ENCODE peak calls at places on chromosomes 4 and X, in eight cellular contexts. F, U, W, R, J, O, E and Z are unnamed samples. For H3K9me3, the result is how much of the 10 kb centered on the place peaks cover.

GRCh38 chrX:1589356-1590130 is 1.9 kb upstream of the AKAP17A start:
- DNase-seq in F (no peak), U (no peak), W (no peak), R (no peak), J (no peak), O (no peak), E (no peak), Z (no peak)

GRCh38 chr4:185966997-185967775 is 101.8 kb upstream of the TLR3 start:
- DNase-seq in F (no peak), U (no peak), W (no peak), R (no peak), J (no peak), O (no peak), E (no peak), Z (no peak)

GRCh38 chrX:65688403-65688881 is 21.0 kb downstream of the MSN start:
- DNase-seq in F (no peak), U (peak), W (no peak), R (no peak), J (peak), O (no peak), E (no peak), Z (no peak)

GRCh38 chr4:46648088-46648744 is 258.3 kb upstream of the GABRA2 start:
- DNase-seq in F (no peak), U (peak), W (peak), R (no peak), J (peak), O (no peak), E (peak), Z (no peak)

GRCh38 chrX:68177542-68177941 is 255.8 kb downstream of the OPHN1 start:
- DNase-seq in F (no peak), U (peak), W (no peak), R (no peak), J (peak), O (no peak), E (no peak), Z (no peak)

GRCh38 chr4:149047368-149047767 is 605.2 kb upstream of the NR3C2 start:
- DNase-seq in F (no peak), U (no peak), W (no peak), R (no peak), J (peak), O (no peak), E (no peak), Z (no peak)

GRCh38 chr4:89834486-89835209 is 2.3 kb downstream of the SNCA start:
- DNase-seq in F (no peak), U (no peak), W (no peak), R (no peak), J (no peak), O (no peak), E (no peak), Z (no peak)

GRCh38 chr4:116866116-116866515 is 219.3 kb downstream of the TRAM1L1 start:
- DNase-seq in F (no peak), U (no peak), W (no peak), R (no peak), J (no peak), O (no peak), E (no peak), Z (no peak)

GRCh38 chr4:156623376-156623775 is 348.2 kb downstream of the PDGFC start:
- DNase-seq in F (no peak), U (no peak), W (no peak), R (no peak), J (no peak), O (no peak), E (no peak), Z (no peak)

GRCh38 chr4:104524026-104524425 is 29.3 kb upstream of the CXXC4 start:
- DNase-seq in F (no peak), U (no peak), W (no peak), R (no peak), J (no peak), O (no peak), E (no peak), Z (no peak)

GRCh38 chr4:176534566-176534965 is 214.8 kb downstream of the SPCS3 start:
- DNase-seq in F (no peak), U (peak), W (no peak), R (no peak), J (peak), O (no peak), E (peak), Z (no peak)

GRCh38 chr4:177051473-177052060 is 258.1 kb upstream of the NEIL3 start:
- DNase-seq in F (no peak), U (peak), W (peak), R (no peak), J (peak), O (no peak), E (peak), Z (peak)

GRCh38 chr4:152456609-152457008 is 79.3 kb downstream of the FBXW7 start:
- DNase-seq in F (no peak), U (no peak), W (no peak), R (no peak), J (peak), O (no peak), E (no peak), Z (no peak)

GRCh38 chr4:124121511-124121934 is 591.0 kb downstream of the ANKRD50 start:
- DNase-seq in F (no peak), U (peak), W (no peak), R (no peak), J (peak), O (no peak), E (peak), Z (no peak)

GRCh38 chr4:28686618-28687017 is 1826.0 kb downstream of the STIM2 start:
- DNase-seq in F (no peak), U (peak), W (peak), R (no peak), J (peak), O (no peak), E (peak), Z (peak)

GRCh38 chr4:134320048-134320447 is 118.5 kb upstream of the PABPC4L start:
- DNase-seq in F (no peak), U (no peak), W (no peak), R (no peak), J (peak), O (no peak), E (no peak), Z (no peak)

GRCh38 chr4:74884282-74884681 is 48.6 kb upstream of the PARM1 start:
- DNase-seq in F (no peak), U (no peak), W (no peak), R (no peak), J (no peak), O (no peak), E (no peak), Z (no peak)

GRCh38 chrX:19792412-19792811 is 95.0 kb downstream of the SH3KBP1 start:
- DNase-seq in F (no peak), U (no peak), W (no peak), R (no peak), J (no peak), O (no peak), E (no peak), Z (no peak)

GRCh38 chr4:5782829-5783476 is 72.0 kb downstream of the EVC start:
- DNase-seq in F (no peak), U (no peak), W (no peak), R (no peak), J (no peak), O (no peak), E (no peak), Z (peak)

GRCh38 chrX:49071877-49072711 is 1.7 kb downstream of the PRAF2 start:
- DNase-seq in F (peak), U (peak), W (no peak), R (peak), J (peak), O (peak), E (no peak), Z (peak)

GRCh38 chrX:39196192-39197102 is 395.2 kb downstream of the MID1IP1 start:
- DNase-seq in F (no peak), U (peak), W (no peak), R (no peak), J (peak), O (no peak), E (no peak), Z (peak)

GRCh38 chrX:110410598-110410997 is 52.0 kb downstream of the RTL9 start:
- DNase-seq in F (no peak), U (no peak), W (no peak), R (no peak), J (no peak), O (no peak), E (no peak), Z (no peak)

GRCh38 chr4:124202106-124202505 is 510.4 kb downstream of the ANKRD50 start:
- DNase-seq in F (no peak), U (peak), W (no peak), R (no peak), J (peak), O (no peak), E (no peak), Z (peak)

GRCh38 chrX:31038585-31039326 is 33.1 kb downstream of the FTHL17 start:
- DNase-seq in F (no peak), U (peak), W (peak), R (no peak), J (peak), O (peak), E (peak), Z (peak)

GRCh38 chr4:65018313-65018712 is 609.1 kb upstream of the TECRL start:
- DNase-seq in F (no peak), U (no peak), W (no peak), R (no peak), J (no peak), O (no peak), E (no peak), Z (no peak)

GRCh38 chr4:4386296-4386735 is 586 bp upstream of the NSG1 start:
- DNase-seq in F (no peak), U (no peak), W (peak), R (no peak), J (no peak), O (peak), E (peak), Z (no peak)

GRCh38 chr4:111464251-111465045 is 680.8 kb upstream of the FAM241A start:
- DNase-seq in F (no peak), U (peak), W (no peak), R (no peak), J (no peak), O (no peak), E (no peak), Z (no peak)
- TF ChIP-seq CTCF in F (no peak), U (no peak), W (no peak), R (no peak), J (no peak), O (no peak), E (no peak), Z (no peak)

DNA sequence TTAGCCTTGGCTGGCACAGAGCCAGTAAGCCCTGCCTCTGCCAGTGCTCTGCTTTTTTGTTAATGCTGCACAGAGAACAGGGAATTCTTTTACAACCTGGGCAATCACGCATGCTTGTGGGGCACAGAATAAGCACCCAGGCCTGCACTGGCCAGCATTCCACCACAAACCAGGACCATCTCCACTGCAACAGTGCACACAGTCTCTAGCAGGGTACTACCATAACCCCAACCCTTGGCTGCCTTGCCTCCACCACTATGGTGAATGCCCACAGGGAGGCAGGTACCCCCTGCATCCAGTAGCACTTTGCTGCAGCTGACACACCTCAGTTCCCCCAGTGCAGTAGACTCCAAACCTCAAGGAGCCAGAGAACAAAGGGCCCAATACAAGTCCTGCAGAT is 19.2 kb upstream of the FAAH2 start:
- DNase-seq in F (no peak), U (no peak), W (no peak), R (no peak), J (no peak), O (no peak), E (no peak), Z (no peak)
- H3K9me3 ChIP-seq in F (under half), U (under half), W (under half), R (under half), J (under half), O (under half), E (under half), Z (under half)

GRCh38 chr4:153645183-153645582 is 38.9 kb upstream of the TLR2 start:
- DNase-seq in F (no peak), U (no peak), W (no peak), R (no peak), J (no peak), O (no peak), E (no peak), Z (no peak)
- TF ChIP-seq CTCF in F (no peak), U (peak), W (peak), R (peak), J (peak), O (no peak), E (no peak), Z (no peak)

GRCh38 chrX:81868979-81869378 is 667.1 kb downstream of the SH3BGRL start:
- DNase-seq in F (no peak), U (no peak), W (no peak), R (no peak), J (no peak), O (no peak), E (no peak), Z (no peak)
- H3K9me3 ChIP-seq in F (under half), U (under half), W (under half), R (under half), J (under half), O (under half), E (under half), Z (under half)

DNA sequence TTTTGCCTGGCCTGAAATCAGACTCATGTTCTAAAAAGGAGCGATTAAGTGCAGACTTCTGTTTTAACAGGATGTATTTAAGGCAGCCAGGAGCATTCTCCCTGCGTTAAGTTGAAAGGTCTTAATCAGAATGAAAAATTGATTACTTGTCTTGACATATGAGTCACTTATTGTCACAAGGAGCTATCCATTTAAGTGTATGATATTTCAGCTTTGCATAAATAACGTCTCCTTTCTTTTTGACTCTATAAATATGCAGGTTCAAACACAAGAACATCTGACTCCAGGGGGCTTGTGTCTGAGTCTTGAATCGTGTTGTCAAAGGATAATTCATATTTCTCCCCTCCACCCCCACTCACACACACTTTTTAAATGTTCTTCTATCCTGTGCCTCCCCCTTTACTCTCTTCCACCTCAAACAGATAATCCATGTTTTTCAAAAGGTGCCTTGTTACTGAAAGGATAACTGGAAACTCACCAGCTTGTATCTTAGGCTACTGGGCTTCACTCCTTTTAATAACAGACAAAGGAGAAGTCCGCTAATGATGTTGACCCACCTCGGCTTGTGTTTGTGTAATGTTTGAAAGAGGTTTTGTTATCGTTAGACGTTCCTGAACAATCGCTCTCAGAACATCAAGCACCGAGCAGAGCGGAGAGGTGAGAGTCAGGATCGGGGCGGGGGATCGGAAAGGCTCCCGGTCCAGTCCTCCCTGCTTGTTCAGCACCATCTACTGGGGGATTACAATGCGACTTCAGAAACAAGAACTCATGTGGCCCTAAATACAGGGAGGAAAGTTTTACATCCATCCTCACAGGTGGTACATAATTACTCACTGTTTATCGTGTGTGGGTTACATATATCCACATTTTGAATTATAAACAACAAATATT is 107.5 kb upstream of the RPL34 start:
- DNase-seq in F (no peak), U (peak), W (peak), R (peak), J (peak), O (no peak), E (peak), Z (peak)
- TF ChIP-seq CTCF in F (peak), U (peak), W (peak), R (no peak), J (peak), O (no peak), E (no peak), Z (peak)

GRCh38 chrX:102650903-102651241 is 411 bp upstream of the GPRASP1 start:
- DNase-seq in F (no peak), U (no peak), W (no peak), R (no peak), J (no peak), O (no peak), E (no peak), Z (no peak)

GRCh38 chrX:102651242-102651967 is at the start of gene GPRASP1:
- DNase-seq in F (peak), U (peak), W (peak), R (peak), J (peak), O (peak), E (no peak), Z (peak)

GRCh38 chrX:102654696-102655095 is 3.4 kb downstream of the GPRASP1 start:
- DNase-seq in F (no peak), U (no peak), W (no peak), R (no peak), J (no peak), O (no peak), E (no peak), Z (no peak)

DNA sequence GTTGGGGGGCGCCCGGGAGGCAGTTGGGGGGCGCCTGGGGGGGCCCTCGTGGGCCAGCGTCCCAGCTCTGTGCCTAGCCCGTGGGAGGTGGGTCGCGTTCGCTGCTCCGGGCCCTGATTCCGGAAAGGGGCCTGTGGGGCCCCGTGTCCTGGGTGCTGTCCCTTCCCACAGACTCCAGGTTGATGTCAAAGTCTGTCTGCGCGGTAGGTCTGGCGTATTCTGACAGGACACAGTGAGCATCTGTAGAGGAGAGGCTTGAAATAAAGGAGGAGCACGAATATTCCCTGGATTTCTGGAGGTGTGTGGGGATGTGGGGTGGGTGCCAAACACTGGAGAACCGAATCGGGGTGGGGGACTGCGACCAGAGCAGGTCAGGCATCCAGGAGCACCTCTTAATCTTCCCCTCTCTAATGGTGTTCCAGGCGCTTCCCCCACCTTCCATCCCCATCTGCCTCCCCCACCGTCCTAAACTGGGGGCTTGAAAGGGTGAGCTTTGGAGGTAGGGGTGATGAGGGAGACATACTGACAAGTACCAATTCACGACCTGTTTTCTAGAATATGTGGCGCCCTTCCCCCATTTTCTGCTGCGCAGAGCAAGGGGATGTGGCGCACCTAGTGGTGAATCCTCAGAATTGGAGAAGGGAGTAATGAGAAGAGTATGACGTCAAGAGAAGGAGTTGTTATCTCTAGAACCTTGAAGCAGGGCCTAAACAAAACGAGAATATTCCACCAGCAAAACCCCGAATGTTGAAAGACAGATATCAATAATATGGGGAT is 873 bp downstream of the GPRASP1 start:
- DNase-seq in F (no peak), U (peak), W (peak), R (no peak), J (peak), O (peak), E (peak), Z (peak)
- H3K9me3 ChIP-seq in F (under half), U (under half), W (under half), R (under half), J (under half), O (under half), E (under half), Z (under half)

GRCh38 chr4:137980641-137981040 is 261.5 kb downstream of the SLC7A11 start:
- DNase-seq in F (no peak), U (no peak), W (no peak), R (no peak), J (no peak), O (no peak), E (peak), Z (no peak)

DNA sequence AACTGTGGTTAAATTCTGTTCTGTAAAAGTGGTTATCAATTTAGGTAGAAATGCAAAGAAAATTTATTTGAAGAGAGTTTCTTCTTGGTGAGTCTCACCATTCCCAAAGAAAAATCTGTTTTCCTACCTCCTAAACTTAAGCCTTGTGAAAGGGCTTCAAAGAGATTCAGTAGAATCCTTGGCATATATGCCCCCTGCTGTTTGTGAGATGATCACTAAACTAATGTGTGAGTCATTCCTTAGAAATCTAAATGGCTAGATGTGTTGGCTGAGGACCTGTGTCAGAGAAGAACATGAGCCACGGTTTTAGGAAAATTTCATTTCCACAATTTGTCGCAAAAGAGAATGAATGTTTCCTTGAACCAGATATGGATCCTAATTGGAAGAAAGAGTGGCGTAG is 260.9 kb downstream of the SLC7A11 start:
- DNase-seq in F (no peak), U (peak), W (no peak), R (no peak), J (peak), O (no peak), E (peak), Z (no peak)
- TF ChIP-seq CTCF in F (no peak), U (peak), W (no peak), R (no peak), J (peak), O (no peak), E (no peak), Z (no peak)

DNA sequence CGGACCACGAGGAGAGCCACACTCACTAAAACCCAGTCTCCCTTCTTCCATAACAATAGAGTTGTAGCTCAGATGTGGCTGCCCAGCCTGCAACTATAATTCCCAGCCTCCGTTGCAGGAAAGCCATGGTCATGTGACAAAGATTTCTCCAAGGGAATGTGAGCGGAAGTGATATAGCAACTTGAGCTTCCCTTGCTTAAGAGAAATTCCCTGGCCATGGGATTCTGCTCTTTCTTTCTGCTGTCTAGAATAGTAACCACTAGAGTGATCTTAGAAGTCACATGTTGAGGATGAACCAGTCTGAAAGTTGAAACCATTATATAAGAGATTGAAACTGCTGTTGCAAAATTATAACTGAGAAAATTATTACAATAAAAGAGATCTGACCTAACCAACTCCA is 86.4 kb upstream of the MED14 start:
- DNase-seq in F (no peak), U (no peak), W (no peak), R (no peak), J (no peak), O (no peak), E (no peak), Z (no peak)
- H3K9me3 ChIP-seq in F (under half), U (under half), W (under half), R (under half), J (under half), O (under half), E (under half), Z (under half)